ENCODE peak calls at places on chromosomes 12 and 14, in eight cellular contexts. V, U, T, H, O, Y, R and X are unnamed samples.

GRCh38 chr12:47825239-47825639 is 5.5 kb upstream of the HDAC7 start:
- DNase-seq in H (no peak), V (no peak), U (no peak), O (no peak), T (no peak), R (peak; percentile 84), Y (no peak), X (no peak)

GRCh38 chr14:74619672-74620131 is 7.7 kb upstream of the LTBP2 start:
- DNase-seq in V (no peak), U (no peak), H (no peak), Y (peak; percentile 98), T (no peak), R (peak; percentile 96), O (no peak), X (no peak)

GRCh38 chr14:50001146-50001998 is 108.5 kb downstream of the ARF6 start:
- DNase-seq in V (peak; percentile 57), U (peak; percentile 74), H (peak; percentile 67), T (peak; percentile 88), R (peak; percentile 80), O (peak; percentile 60), Y (no peak), X (no peak)

GRCh38 chr12:120739031-120739762 is 13.6 kb downstream of the ACADS start:
- DNase-seq in V (no peak), H (no peak), T (no peak), Y (no peak), O (no peak), U (no peak), R (no peak), X (no peak)

GRCh38 chr12:104802198-104802597 is 155.9 kb downstream of the SLC41A2 start:
- DNase-seq in T (no peak), H (no peak), U (no peak), R (no peak), Y (no peak), V (no peak), O (no peak), X (no peak)

GRCh38 chr14:68563256-68564131 is 229.4 kb downstream of the ZFP36L1 start:
- DNase-seq in H (no peak), O (no peak), Y (no peak), U (no peak), T (no peak), R (peak; percentile 64), V (no peak), X (no peak)

GRCh38 chr14:24051789-24052655 is at the start of gene CARMIL3:
- DNase-seq in O (peak; percentile 55), V (peak; percentile 61), R (peak; percentile 74), T (peak; percentile 73), Y (peak; percentile 39), H (peak; percentile 14), U (peak; percentile 92), X (peak; percentile 80)

GRCh38 chr12:114213055-114213561 is 192.8 kb downstream of the TBX5 start:
- DNase-seq in T (no peak), U (no peak), H (no peak), R (no peak), O (no peak), Y (no peak), V (no peak), X (no peak)

GRCh38 chr14:91059576-91060471 is 617 bp downstream of the RPS6KA5 start:
- DNase-seq in T (peak; percentile 79), O (peak; percentile 54), R (peak; percentile 68), H (peak; percentile 49), U (peak; percentile 61), Y (peak; percentile 41), V (peak; percentile 59), X (peak; percentile 58)

GRCh38 chr12:20369164-20370000 is 1.0 kb downstream of the PDE3A start:
- DNase-seq in T (no peak), U (peak; percentile 6), V (no peak), O (no peak), H (no peak), Y (peak; percentile 7), R (peak; percentile 91), X (no peak)

GRCh38 chr14:79246200-79246599 is 965.1 kb downstream of the DIO2 start:
- DNase-seq in O (no peak), Y (no peak), T (no peak), V (no peak), U (no peak), H (no peak), R (no peak), X (no peak)

GRCh38 chr12:113609692-113610469 is 138.2 kb upstream of the LHX5 start:
- DNase-seq in R (no peak), V (no peak), Y (no peak), O (no peak), U (no peak), H (no peak), T (no peak), X (no peak)

GRCh38 chr12:77813558-77813957 is 17.1 kb upstream of the NAV3 start:
- DNase-seq in O (no peak), T (no peak), V (no peak), Y (no peak), U (no peak), R (no peak), H (no peak), X (no peak)

GRCh38 chr12:8562310-8562709 is 21.6 kb upstream of the CLEC4E start:
- DNase-seq in R (no peak), O (no peak), T (no peak), H (no peak), V (no peak), U (no peak), Y (no peak), X (no peak)

GRCh38 chr12:118404876-118405521 is 28.6 kb downstream of the SUDS3 start:
- DNase-seq in O (peak; percentile 26), T (peak; percentile 55), R (no peak), V (peak; percentile 12), U (peak; percentile 43), Y (peak; percentile 47), H (peak; percentile 3), X (peak; percentile 27)

GRCh38 chr12:30417697-30418231 is 277.9 kb downstream of the IPO8 start:
- DNase-seq in T (no peak), U (no peak), R (no peak), V (no peak), H (no peak), O (no peak), Y (peak; percentile 25), X (no peak)

GRCh38 chr12:90234455-90234854 is 525.8 kb upstream of the ATP2B1 start:
- DNase-seq in Y (no peak), T (no peak), V (no peak), U (no peak), R (no peak), O (no peak), H (no peak), X (no peak)

GRCh38 chr12:79274571-79275064 is 410.0 kb downstream of the SYT1 start:
- DNase-seq in U (no peak), V (no peak), T (no peak), Y (no peak), O (no peak), R (no peak), H (no peak), X (no peak)

GRCh38 chr12:67648306-67649164 is at the start of gene DYRK2:
- DNase-seq in T (peak; percentile 86), H (peak; percentile 60), O (peak; percentile 72), R (peak; percentile 87), V (peak; percentile 68), U (peak; percentile 86), Y (peak; percentile 74), X (peak; percentile 77)

GRCh38 chr14:93688239-93688666 is 100.0 kb downstream of the PRIMA1 start:
- DNase-seq in T (no peak), O (no peak), H (no peak), Y (no peak), R (no peak), V (no peak), U (no peak), X (no peak)

GRCh38 chr12:89721291-89721987 is 12.8 kb upstream of the ATP2B1 start:
- DNase-seq in V (peak; percentile 67), R (no peak), H (no peak), O (no peak), U (peak; percentile 67), T (no peak), Y (no peak), X (no peak)

GRCh38 chr12:27780612-27781408 is 774 bp upstream of the MANSC4 start:
- DNase-seq in O (no peak), V (no peak), R (peak; percentile 69), H (peak; percentile 1), Y (peak; percentile 43), U (peak; percentile 48), T (peak; percentile 56), X (peak; percentile 9)

GRCh38 chr14:21558703-21559063 is 21.2 kb downstream of the OR10G3 start:
- DNase-seq in Y (no peak), V (no peak), H (no peak), R (no peak), O (no peak), U (no peak), T (no peak), X (no peak)

GRCh38 chr14:78022059-78022458 is 148.1 kb upstream of the NRXN3 start:
- DNase-seq in Y (peak; percentile 54), T (no peak), O (peak; percentile 64), R (no peak), V (no peak), H (no peak), U (peak; percentile 45), X (peak; percentile 54)

GRCh38 chr12:53190108-53190729 is 9.5 kb upstream of the CSAD start:
- DNase-seq in H (no peak), Y (peak; percentile 62), R (peak; percentile 78), V (no peak), U (peak; percentile 61), T (peak; percentile 67), O (peak; percentile 51), X (no peak)

GRCh38 chr12:51818567-51819300 is 29.8 kb downstream of the FIGNL2 start:
- DNase-seq in U (no peak), T (no peak), R (no peak), H (no peak), Y (no peak), V (no peak), O (no peak), X (no peak)

GRCh38 chr12:92553389-92553788 is 149.4 kb upstream of the PLEKHG7 start:
- DNase-seq in H (no peak), T (no peak), R (peak; percentile 73), U (no peak), V (no peak), O (no peak), Y (peak; percentile 72), X (no peak)